ENCODE peak calls at places on chromosome 20, in ten cellular contexts. T is HFF-Myc, F is NB4, J is upper lobe of right lung, I is epithelial cell of esophagus, O is psoas muscle, W is uterus, V is ascending aorta, A is left lung, K is OCI-LY7. M is an unnamed sample.

GRCh38 chr20:4154958-4155411 is 139.6 kb upstream of the RNF24 start:
- DNase-seq in T (no peak), F (no peak), J (peak), I (no peak), O (no peak), W (no peak), V (no peak), A (peak), K (no peak), M (no peak)

GRCh38 chr20:11716239-11716944 is 201.3 kb upstream of the BTBD3 start:
- DNase-seq in T (peak), F (peak), J (no peak), I (peak), O (no peak), W (no peak), V (no peak), A (no peak), K (peak), M (peak)

GRCh38 chr20:326645-327031 is 1.3 kb downstream of the SOX12 start:
- DNase-seq in T (no peak), F (peak), J (peak), I (no peak), O (peak), W (no peak), V (no peak), A (peak), K (peak), M (no peak)

GRCh38 chr20:33387177-33387576 is 14.1 kb downstream of the CDK5RAP1 start:
- DNase-seq in T (no peak), F (no peak), J (no peak), I (peak), O (peak), W (no peak), V (peak), A (no peak), K (no peak), M (no peak)

GRCh38 chr20:4327956-4328355 is 312.6 kb upstream of the RNF24 start:
- DNase-seq in T (no peak), F (no peak), J (no peak), I (no peak), O (no peak), W (no peak), V (no peak), A (no peak), K (no peak), M (no peak)

GRCh38 chr20:2234788-2235187 is 61.0 kb upstream of the TGM3 start:
- DNase-seq in T (no peak), F (no peak), J (no peak), I (no peak), O (no peak), W (no peak), V (no peak), A (no peak), K (no peak), M (no peak)

GRCh38 chr20:50628853-50629674 is 62.3 kb downstream of the RIPOR3 start:
- DNase-seq in T (no peak), F (peak), J (no peak), I (no peak), O (no peak), W (no peak), V (no peak), A (no peak), K (no peak), M (no peak)

GRCh38 chr20:9969626-9970025 is 65.2 kb upstream of the ANKEF1 start:
- DNase-seq in T (no peak), F (no peak), J (no peak), I (peak), O (no peak), W (no peak), V (no peak), A (no peak), K (no peak), M (no peak)

GRCh38 chr20:54197621-54198604 is 10.0 kb upstream of the PFDN4 start:
- DNase-seq in T (peak), F (peak), J (no peak), I (peak), O (no peak), W (no peak), V (no peak), A (no peak), K (peak), M (no peak)

GRCh38 chr20:38153401-38153800 is 11.7 kb downstream of the TGM2 start:
- DNase-seq in T (no peak), F (no peak), J (no peak), I (no peak), O (no peak), W (no peak), V (no peak), A (no peak), K (no peak), M (no peak)

GRCh38 chr20:10077081-10077471 is 42.3 kb downstream of the ANKEF1 start:
- DNase-seq in T (no peak), F (no peak), J (no peak), I (no peak), O (no peak), W (no peak), V (no peak), A (no peak), K (no peak), M (no peak)

GRCh38 chr20:33561981-33562601 is 72.2 kb downstream of the CBFA2T2 start:
- DNase-seq in T (peak), F (peak), J (no peak), I (peak), O (peak), W (peak), V (peak), A (peak), K (peak), M (peak)

GRCh38 chr20:2289475-2289874 is 6.3 kb upstream of the TGM3 start:
- DNase-seq in T (no peak), F (peak), J (no peak), I (no peak), O (no peak), W (no peak), V (no peak), A (no peak), K (no peak), M (no peak)

GRCh38 chr20:32115196-32115767 is 5.8 kb downstream of the TM9SF4 start:
- DNase-seq in T (no peak), F (no peak), J (no peak), I (no peak), O (no peak), W (no peak), V (peak), A (no peak), K (no peak), M (no peak)

GRCh38 chr20:1075564-1075963 is 42.8 kb upstream of the PSMF1 start:
- DNase-seq in T (no peak), F (no peak), J (no peak), I (no peak), O (no peak), W (no peak), V (no peak), A (no peak), K (no peak), M (no peak)

GRCh38 chr20:18007534-18008292 is 38.9 kb downstream of the MGME1 start:
- DNase-seq in T (no peak), F (no peak), J (no peak), I (no peak), O (peak), W (no peak), V (no peak), A (no peak), K (no peak), M (no peak)

GRCh38 chr20:36728986-36729385 is 16.9 kb downstream of the NDRG3 start:
- DNase-seq in T (no peak), F (peak), J (no peak), I (peak), O (no peak), W (no peak), V (no peak), A (no peak), K (peak), M (peak)

GRCh38 chr20:24918579-24919566 is 30.2 kb upstream of the CST7 start:
- DNase-seq in T (no peak), F (no peak), J (peak), I (no peak), O (no peak), W (no peak), V (no peak), A (no peak), K (no peak), M (no peak)

GRCh38 chr20:35739294-35740163 is 2.5 kb downstream of the RBM39 start:
- DNase-seq in T (no peak), F (peak), J (no peak), I (peak), O (no peak), W (no peak), V (no peak), A (no peak), K (peak), M (no peak)

GRCh38 chr20:9375221-9375681 is 139.1 kb upstream of the LAMP5 start:
- DNase-seq in T (no peak), F (no peak), J (no peak), I (no peak), O (no peak), W (no peak), V (no peak), A (no peak), K (no peak), M (no peak)

DNA sequence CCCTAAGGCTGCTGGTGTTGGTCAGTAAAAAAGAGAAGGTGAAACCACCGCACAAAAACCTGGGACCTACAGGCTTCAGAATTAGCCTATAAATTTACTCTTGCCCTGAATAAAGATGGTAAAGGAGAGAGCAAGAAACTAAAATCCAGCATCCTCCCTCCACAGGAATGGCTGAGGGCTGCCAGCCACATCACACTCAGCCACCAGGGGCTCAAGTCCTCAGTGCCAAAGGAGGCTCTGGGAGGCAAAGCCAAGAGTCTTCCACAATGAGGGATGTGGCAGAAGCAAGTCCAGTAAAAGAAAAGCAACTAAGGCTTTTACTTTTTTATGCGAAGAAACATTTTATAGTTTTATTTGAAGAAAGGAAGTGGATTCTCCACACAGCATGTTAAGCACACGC is 219.5 kb upstream of the SSTR4 start:
- DNase-seq in T (no peak), F (no peak), J (no peak), I (no peak), O (no peak), W (no peak), V (no peak), A (no peak), K (no peak), M (no peak)
- TF ChIP-seq CTCF in T (no peak), F (no peak), J (peak), I (no peak), O (no peak), W (no peak), V (no peak), A (peak), K (no peak), M (no peak)

GRCh38 chr20:47799116-47799715 is 13.9 kb upstream of the SULF2 start:
- DNase-seq in T (no peak), F (no peak), J (no peak), I (no peak), O (no peak), W (no peak), V (no peak), A (no peak), K (no peak), M (no peak)

GRCh38 chr20:47801079-47801478 is 15.8 kb upstream of the SULF2 start:
- DNase-seq in T (no peak), F (no peak), J (no peak), I (no peak), O (no peak), W (no peak), V (no peak), A (no peak), K (no peak), M (no peak)

GRCh38 chr20:47802226-47802920 is 17.1 kb upstream of the SULF2 start:
- DNase-seq in T (no peak), F (no peak), J (no peak), I (no peak), O (no peak), W (no peak), V (no peak), A (no peak), K (no peak), M (no peak)

GRCh38 chr20:47801759-47802158 is 16.5 kb upstream of the SULF2 start:
- DNase-seq in T (no peak), F (no peak), J (no peak), I (no peak), O (no peak), W (no peak), V (no peak), A (no peak), K (no peak), M (no peak)

GRCh38 chr20:47800619-47801018 is 15.3 kb upstream of the SULF2 start:
- DNase-seq in T (no peak), F (no peak), J (no peak), I (no peak), O (no peak), W (no peak), V (no peak), A (no peak), K (no peak), M (no peak)
- H3K4me3 ChIP-seq in T (no peak), F (no peak), J (no peak), I (no peak), O (no peak), W (no peak), V (no peak), A (no peak), K (no peak), M (no peak)

DNA sequence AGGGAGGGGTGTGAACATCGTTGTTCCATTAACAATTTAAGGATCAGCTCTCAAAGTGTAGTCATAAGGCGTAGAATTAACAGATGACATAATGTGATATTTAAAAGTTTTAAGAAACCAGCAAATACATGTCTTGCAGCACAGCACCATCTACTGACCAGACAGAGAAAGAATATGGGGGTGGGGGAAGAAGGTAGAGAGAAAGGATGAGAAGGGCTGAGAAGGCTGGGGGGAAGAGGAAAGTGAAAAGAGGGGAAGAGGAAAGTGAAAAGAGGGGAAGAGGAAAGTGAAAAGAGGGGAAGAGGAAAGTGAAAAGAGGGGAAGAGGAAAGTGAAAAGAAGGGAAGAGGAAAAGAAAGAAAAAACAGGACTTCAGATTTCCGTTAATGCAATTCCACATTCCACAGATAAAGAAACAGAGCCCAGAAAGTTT is 80.9 kb downstream of the HAO1 start:
- DNase-seq in T (peak), F (peak), J (no peak), I (peak), O (no peak), W (no peak), V (no peak), A (no peak), K (peak), M (peak)
- TF ChIP-seq CTCF in T (peak), F (peak), J (peak), I (peak), O (peak), W (peak), V (peak), A (peak), K (peak), M (peak)

DNA sequence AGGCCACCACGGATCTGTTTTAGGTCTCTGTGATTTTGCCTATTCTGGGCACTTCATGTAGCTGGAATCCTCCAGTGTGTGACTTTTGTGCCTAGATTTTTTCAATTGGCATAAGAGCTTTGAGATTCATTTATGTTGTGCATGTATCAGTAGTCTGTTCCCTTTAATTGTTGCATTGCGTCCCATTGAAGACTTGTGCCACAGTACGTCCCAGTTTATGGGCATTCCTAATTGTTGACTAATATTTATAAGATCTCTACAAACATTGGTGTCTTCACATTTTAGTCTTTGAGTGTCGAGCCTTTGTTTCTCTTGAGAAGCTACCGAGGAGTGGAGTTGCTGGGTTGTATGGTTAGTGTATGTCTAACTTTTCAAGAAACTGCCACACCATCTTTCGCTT is 704 bp upstream of the FAM210B start:
- DNase-seq in T (no peak), F (no peak), J (no peak), I (no peak), O (no peak), W (no peak), V (no peak), A (no peak), K (no peak), M (no peak)
- H3K4me3 ChIP-seq in T (peak), F (peak), J (peak), I (no peak), O (peak), W (peak), V (no peak), A (peak), K (peak), M (no peak)

GRCh38 chr20:63117151-63117550 is 98.8 kb downstream of the YTHDF1 start:
- DNase-seq in T (no peak), F (no peak), J (no peak), I (no peak), O (no peak), W (no peak), V (no peak), A (no peak), K (no peak), M (no peak)
- TF ChIP-seq CTCF in T (no peak), F (no peak), J (no peak), I (no peak), O (no peak), W (no peak), V (no peak), A (no peak), K (no peak), M (no peak)

DNA sequence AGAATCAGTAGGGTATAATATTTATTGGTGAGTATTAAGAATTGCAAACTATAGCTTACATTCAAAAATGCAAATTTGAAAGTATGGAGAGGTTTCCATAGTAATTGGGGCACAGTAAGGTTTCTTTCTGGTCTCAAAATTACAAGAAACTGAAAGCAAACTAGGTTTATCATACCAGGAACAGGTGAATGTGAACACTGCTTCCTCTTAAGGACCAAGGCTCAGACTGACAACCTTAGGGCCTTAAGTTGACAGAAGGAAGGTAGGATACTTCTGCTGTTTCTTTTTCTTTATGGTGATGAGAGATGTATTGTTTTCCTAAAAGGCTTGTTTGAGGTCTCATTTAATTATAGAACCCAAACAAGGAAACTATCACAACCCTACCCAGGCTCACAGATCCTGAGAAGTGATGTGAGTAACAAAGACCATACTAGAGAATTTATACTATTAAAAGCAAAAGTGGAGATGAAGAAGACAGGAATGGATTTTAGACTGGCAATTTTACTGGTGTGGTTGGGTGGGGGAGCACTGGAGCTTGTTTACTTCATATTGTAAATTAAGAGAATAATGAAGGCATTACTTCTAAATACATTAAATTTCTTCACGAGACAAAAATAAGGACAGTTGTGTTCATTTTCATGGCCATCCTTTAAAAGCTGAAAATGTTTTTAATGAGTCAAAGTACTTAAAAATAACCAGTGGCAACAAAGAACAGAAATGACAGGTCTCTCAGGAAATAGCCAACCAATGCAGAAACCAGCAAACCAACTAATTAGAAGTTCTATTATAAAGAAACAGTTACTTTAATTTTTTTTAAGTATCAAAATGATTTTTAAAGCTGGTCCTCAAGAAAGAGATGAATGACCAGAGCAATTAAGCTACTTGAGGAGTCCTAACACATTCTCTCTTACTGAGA is 21.3 kb downstream of the STAU1 start:
- DNase-seq in T (no peak), F (no peak), J (no peak), I (no peak), O (no peak), W (no peak), V (no peak), A (no peak), K (no peak), M (no peak)
- H3K4me3 ChIP-seq in T (no peak), F (no peak), J (no peak), I (no peak), O (no peak), W (no peak), V (no peak), A (no peak), K (no peak), M (no peak)

M was measured in kidney epithelial cell.